ENCODE peak calls at places on chromosomes 12 and 14, in five cellular contexts. One of them, this sample, is unnamed. For H3K36me3, the result is how much of the 10 kb centered on the place peaks cover.

GRCh38 chr12:18068355-18068754 is 21.6 kb downstream of the RERGL start:
- DNase-seq in mammary epithelial cell: peak
- DNase-seq in left ventricle myocardium inferior: no peak
- DNase-seq in heart right ventricle: no peak
- DNase-seq in CD8-positive, alpha-beta T cell: no peak
- DNase-seq in this sample: no peak

GRCh38 chr14:99255621-99256482 is 16.1 kb downstream of the BCL11B start:
- DNase-seq in mammary epithelial cell: no peak
- DNase-seq in left ventricle myocardium inferior: no peak
- DNase-seq in heart right ventricle: no peak
- DNase-seq in CD8-positive, alpha-beta T cell: no peak
- DNase-seq in this sample: no peak

GRCh38 chr12:66653801-66654200 is 25.1 kb downstream of the GRIP1 start:
- DNase-seq in mammary epithelial cell: no peak
- DNase-seq in left ventricle myocardium inferior: no peak
- DNase-seq in heart right ventricle: no peak
- DNase-seq in CD8-positive, alpha-beta T cell: no peak
- DNase-seq in this sample: no peak

GRCh38 chr14:93917141-93917540 is 10.0 kb upstream of the FAM181A start:
- DNase-seq in mammary epithelial cell: no peak
- DNase-seq in left ventricle myocardium inferior: no peak
- DNase-seq in heart right ventricle: no peak
- DNase-seq in CD8-positive, alpha-beta T cell: no peak
- DNase-seq in this sample: no peak

GRCh38 chr14:69886843-69887242 is 7.6 kb downstream of the SMOC1 start:
- DNase-seq in mammary epithelial cell: peak
- DNase-seq in left ventricle myocardium inferior: no peak
- DNase-seq in heart right ventricle: no peak
- DNase-seq in CD8-positive, alpha-beta T cell: no peak
- DNase-seq in this sample: no peak

GRCh38 chr12:10617868-10618267 is 4.5 kb upstream of the MAGOHB start:
- DNase-seq in mammary epithelial cell: no peak
- DNase-seq in left ventricle myocardium inferior: no peak
- DNase-seq in heart right ventricle: no peak
- DNase-seq in CD8-positive, alpha-beta T cell: no peak
- DNase-seq in this sample: no peak

GRCh38 chr12:76449572-76449971 is 101.4 kb upstream of the BBS10 start:
- DNase-seq in mammary epithelial cell: peak
- DNase-seq in left ventricle myocardium inferior: no peak
- DNase-seq in heart right ventricle: no peak
- DNase-seq in CD8-positive, alpha-beta T cell: no peak
- DNase-seq in this sample: no peak

GRCh38 chr12:97464241-97465011 is 1.8 kb downstream of the RMST start:
- DNase-seq in mammary epithelial cell: no peak
- DNase-seq in left ventricle myocardium inferior: no peak
- DNase-seq in heart right ventricle: no peak
- DNase-seq in CD8-positive, alpha-beta T cell: no peak
- DNase-seq in this sample: no peak

GRCh38 chr14:40221428-40221827 is 789.2 kb upstream of the FBXO33 start:
- DNase-seq in mammary epithelial cell: no peak
- DNase-seq in left ventricle myocardium inferior: no peak
- DNase-seq in heart right ventricle: no peak
- DNase-seq in CD8-positive, alpha-beta T cell: no peak
- DNase-seq in this sample: no peak

GRCh38 chr12:94571556-94571955 is 78.8 kb downstream of the TMCC3 start:
- DNase-seq in mammary epithelial cell: peak
- DNase-seq in left ventricle myocardium inferior: no peak
- DNase-seq in heart right ventricle: no peak
- DNase-seq in CD8-positive, alpha-beta T cell: no peak
- DNase-seq in this sample: no peak

GRCh38 chr12:52307836-52308806 is 13.1 kb downstream of the KRT83 start:
- DNase-seq in mammary epithelial cell: peak
- DNase-seq in left ventricle myocardium inferior: peak
- DNase-seq in heart right ventricle: peak
- DNase-seq in CD8-positive, alpha-beta T cell: peak
- DNase-seq in this sample: no peak

DNA sequence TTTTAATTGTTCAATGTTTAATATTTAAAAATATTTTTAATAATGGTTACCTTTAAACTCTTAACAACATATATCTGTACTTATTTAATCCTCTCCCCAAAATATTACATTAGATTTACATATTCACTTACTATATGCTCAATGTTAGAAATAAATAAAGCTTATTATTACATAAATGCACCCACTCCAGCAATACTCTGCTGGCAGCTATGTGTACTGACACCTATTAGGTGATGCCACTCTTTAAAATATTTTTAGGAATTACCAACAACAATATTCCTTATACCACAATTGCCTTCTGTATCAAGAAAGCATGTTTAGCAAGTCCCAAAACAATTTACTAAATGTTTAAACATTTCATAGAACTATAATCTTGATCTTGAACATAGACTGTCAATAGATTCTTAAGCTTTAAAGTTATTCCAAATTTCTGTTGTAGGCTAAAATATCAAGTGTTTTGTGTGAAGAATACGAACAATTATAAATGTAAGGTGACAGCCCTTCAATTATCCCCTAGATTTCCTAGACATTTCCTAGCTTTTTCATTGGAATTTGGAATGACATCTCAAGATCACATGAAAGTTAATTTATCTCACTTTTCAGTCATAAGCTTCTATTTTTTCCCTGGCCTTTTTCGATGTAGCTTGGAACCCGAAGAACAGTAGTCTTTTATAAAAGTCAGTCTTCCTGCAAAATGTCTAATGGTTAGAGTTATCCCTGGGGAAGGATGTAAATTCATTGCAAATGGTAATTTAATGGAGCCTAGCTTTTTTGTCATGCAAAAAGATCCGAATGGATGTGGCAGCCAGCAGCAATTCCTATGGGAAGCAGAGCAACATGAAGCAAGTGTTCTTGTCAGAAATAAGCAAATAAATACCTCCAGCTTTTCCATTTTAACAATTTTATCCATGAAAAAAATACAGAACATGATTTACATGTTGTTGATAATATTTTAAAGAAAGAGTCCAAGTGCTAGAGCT is 907.5 kb upstream of the ATXN7L3B start:
- DNase-seq in mammary epithelial cell: no peak
- DNase-seq in left ventricle myocardium inferior: no peak
- DNase-seq in heart right ventricle: no peak
- DNase-seq in CD8-positive, alpha-beta T cell: no peak
- DNase-seq in this sample: no peak
- H3K4me3 ChIP-seq in mammary epithelial cell: no peak
- H3K4me3 ChIP-seq in left ventricle myocardium inferior: no peak
- H3K4me3 ChIP-seq in heart right ventricle: no peak
- H3K4me3 ChIP-seq in CD8-positive, alpha-beta T cell: no peak
- H3K4me3 ChIP-seq in this sample: no peak

GRCh38 chr14:53147893-53148292 is 5.2 kb downstream of the DDHD1 start:
- DNase-seq in mammary epithelial cell: no peak
- DNase-seq in left ventricle myocardium inferior: no peak
- DNase-seq in heart right ventricle: no peak
- DNase-seq in CD8-positive, alpha-beta T cell: no peak
- DNase-seq in this sample: no peak
- H3K36me3 ChIP-seq in mammary epithelial cell: under half
- H3K36me3 ChIP-seq in left ventricle myocardium inferior: under half
- H3K36me3 ChIP-seq in heart right ventricle: under half
- H3K36me3 ChIP-seq in CD8-positive, alpha-beta T cell: under half
- H3K36me3 ChIP-seq in this sample: under half

DNA sequence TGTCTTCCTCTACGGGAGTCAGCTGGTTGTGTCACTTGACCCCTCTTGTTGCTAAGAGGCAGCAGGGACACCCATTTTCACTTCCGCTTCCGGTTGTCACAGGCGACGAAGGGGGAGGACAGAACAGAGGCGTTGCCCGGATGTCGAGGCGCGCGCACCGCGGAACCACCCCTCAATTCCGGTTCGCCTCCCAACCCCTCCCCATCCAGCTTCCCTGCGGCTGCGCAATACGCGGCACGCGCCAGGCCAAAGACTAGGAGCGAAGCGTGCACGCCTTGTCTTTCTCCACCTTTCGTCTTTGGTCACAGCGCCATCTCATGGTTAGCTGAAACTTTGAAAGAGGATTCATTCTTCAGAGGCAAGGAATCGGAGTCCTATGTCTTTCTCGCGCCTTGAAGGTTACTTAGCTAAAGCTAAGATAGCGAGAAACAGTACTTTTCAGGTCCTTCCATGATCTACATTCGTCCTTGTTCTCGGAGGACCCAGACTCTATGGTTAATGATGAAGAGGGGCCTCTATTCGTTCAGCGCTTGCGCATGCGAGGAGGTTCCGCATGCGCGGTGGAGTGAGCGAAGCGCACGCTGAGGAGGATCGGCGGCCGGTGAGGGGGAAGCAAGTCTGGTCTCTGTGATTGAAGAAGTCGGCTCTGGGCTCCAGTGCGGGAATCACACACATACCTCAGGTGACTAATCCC is at the start of the genes ATP6V1D and EIF2S1:
- DNase-seq in mammary epithelial cell: peak
- DNase-seq in left ventricle myocardium inferior: peak
- DNase-seq in heart right ventricle: peak
- DNase-seq in CD8-positive, alpha-beta T cell: peak
- DNase-seq in this sample: peak
- H3K4me3 ChIP-seq in mammary epithelial cell: peak
- H3K4me3 ChIP-seq in left ventricle myocardium inferior: peak
- H3K4me3 ChIP-seq in heart right ventricle: peak
- H3K4me3 ChIP-seq in CD8-positive, alpha-beta T cell: peak
- H3K4me3 ChIP-seq in this sample: peak

DNA sequence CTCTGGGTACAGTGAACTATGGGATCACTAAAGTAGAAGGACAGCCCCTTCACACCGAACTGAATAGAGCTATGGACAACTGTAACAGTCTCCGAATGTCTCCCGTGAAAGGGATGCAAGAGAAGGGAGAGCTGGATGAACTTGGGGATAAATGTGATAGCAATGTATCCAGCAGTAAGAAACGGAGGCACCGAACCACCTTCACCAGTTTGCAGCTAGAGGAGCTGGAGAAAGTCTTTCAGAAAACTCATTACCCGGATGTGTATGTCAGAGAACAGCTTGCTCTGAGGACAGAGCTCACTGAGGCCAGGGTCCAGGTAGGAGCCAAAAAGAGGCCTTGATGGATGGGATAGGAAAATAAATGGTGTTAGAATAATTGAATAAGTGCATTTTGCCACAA is 3.5 kb downstream of the ALX1 start:
- DNase-seq in mammary epithelial cell: no peak
- DNase-seq in left ventricle myocardium inferior: no peak
- DNase-seq in heart right ventricle: no peak
- DNase-seq in CD8-positive, alpha-beta T cell: no peak
- DNase-seq in this sample: no peak
- H3K36me3 ChIP-seq in mammary epithelial cell: under half
- H3K36me3 ChIP-seq in left ventricle myocardium inferior: under half
- H3K36me3 ChIP-seq in heart right ventricle: under half
- H3K36me3 ChIP-seq in CD8-positive, alpha-beta T cell: under half
- H3K36me3 ChIP-seq in this sample: under half

GRCh38 chr14:59251811-59252771 is 63.6 kb downstream of the DAAM1 start:
- DNase-seq in mammary epithelial cell: no peak
- DNase-seq in left ventricle myocardium inferior: no peak
- DNase-seq in heart right ventricle: no peak
- DNase-seq in CD8-positive, alpha-beta T cell: no peak
- DNase-seq in this sample: no peak

GRCh38 chr14:59254911-59255545 is 66.6 kb downstream of the DAAM1 start:
- DNase-seq in mammary epithelial cell: no peak
- DNase-seq in left ventricle myocardium inferior: no peak
- DNase-seq in heart right ventricle: no peak
- DNase-seq in CD8-positive, alpha-beta T cell: no peak
- DNase-seq in this sample: no peak

GRCh38 chr14:59253527-59253926 is 65.1 kb downstream of the DAAM1 start:
- DNase-seq in mammary epithelial cell: no peak
- DNase-seq in left ventricle myocardium inferior: no peak
- DNase-seq in heart right ventricle: peak
- DNase-seq in CD8-positive, alpha-beta T cell: no peak
- DNase-seq in this sample: no peak

GRCh38 chr14:59252772-59253500 is 64.5 kb downstream of the DAAM1 start:
- DNase-seq in mammary epithelial cell: no peak
- DNase-seq in left ventricle myocardium inferior: no peak
- DNase-seq in heart right ventricle: no peak
- DNase-seq in CD8-positive, alpha-beta T cell: no peak
- DNase-seq in this sample: no peak

DNA sequence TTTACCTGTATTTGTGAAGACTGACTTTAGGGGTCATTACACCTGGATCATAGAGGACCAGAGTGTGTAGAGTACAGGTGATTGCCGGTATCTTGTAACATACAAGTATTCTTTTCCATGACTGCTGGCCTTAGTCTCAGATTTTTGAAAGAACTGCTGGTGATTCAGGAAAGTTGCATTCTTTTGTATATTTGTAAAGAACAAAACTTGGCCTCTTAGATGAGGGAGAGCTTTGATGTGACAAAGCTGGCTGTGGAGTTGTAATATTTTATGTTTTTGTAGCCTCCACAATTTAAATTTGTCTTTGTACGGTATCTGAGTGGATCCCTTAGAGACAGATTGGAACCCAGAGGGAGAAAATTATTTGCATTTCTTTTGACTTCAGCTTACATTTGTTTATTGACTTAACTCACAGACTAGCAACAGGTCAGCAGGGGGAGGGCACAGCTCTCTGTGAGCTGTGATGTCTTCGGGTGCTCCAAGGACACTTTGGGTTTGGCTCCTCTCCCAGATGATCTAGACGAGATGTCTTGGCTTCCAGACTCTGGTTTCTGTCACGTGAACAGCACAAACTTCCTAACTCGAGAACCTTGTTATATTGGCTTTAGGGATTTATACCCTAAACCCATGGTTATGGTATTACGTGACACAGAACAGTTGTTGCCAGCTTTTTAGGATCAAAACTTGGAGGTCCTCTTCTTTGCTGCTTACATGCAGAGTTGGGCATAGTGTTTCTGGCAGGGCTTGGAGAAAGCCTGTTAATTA is 65.9 kb downstream of the DAAM1 start:
- DNase-seq in mammary epithelial cell: peak
- DNase-seq in left ventricle myocardium inferior: peak
- DNase-seq in heart right ventricle: peak
- DNase-seq in CD8-positive, alpha-beta T cell: no peak
- DNase-seq in this sample: no peak
- H3K4me3 ChIP-seq in mammary epithelial cell: no peak
- H3K4me3 ChIP-seq in left ventricle myocardium inferior: peak
- H3K4me3 ChIP-seq in heart right ventricle: no peak
- H3K4me3 ChIP-seq in CD8-positive, alpha-beta T cell: no peak
- H3K4me3 ChIP-seq in this sample: no peak

DNA sequence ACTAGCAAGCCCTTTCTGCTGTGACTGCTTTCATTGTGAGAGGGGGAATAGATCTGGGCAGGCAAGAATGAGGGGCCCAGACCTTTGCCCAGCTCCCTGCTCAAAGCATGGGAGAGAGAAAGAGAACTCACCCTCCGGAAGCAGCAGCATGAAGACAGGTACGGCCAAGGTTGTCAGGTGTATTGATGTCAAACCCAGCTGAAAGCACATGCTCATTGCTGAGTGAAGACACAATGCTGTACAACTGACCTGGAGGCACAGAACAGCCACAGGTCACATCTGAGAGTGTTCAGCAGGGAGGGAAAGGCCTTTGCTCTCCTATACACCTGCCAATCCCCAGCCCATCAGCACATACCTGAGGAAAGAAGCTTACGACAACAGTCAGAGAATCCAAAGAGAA is 5.5 kb downstream of the ANKRD52 start:
- DNase-seq in mammary epithelial cell: no peak
- DNase-seq in left ventricle myocardium inferior: no peak
- DNase-seq in heart right ventricle: no peak
- DNase-seq in CD8-positive, alpha-beta T cell: no peak
- DNase-seq in this sample: no peak
- H3K36me3 ChIP-seq in mammary epithelial cell: under half
- H3K36me3 ChIP-seq in left ventricle myocardium inferior: half or more
- H3K36me3 ChIP-seq in heart right ventricle: under half
- H3K36me3 ChIP-seq in CD8-positive, alpha-beta T cell: under half
- H3K36me3 ChIP-seq in this sample: half or more

This sample was measured in suprapubic skin.